ENCODE peak calls at places on chromosomes 2 and 18, in four cellular contexts. L is right lobe of liver, X is suprapubic skin, R is lower lobe of right lung. U is an unnamed sample. For H3K36me3, the result is how much of the 10 kb centered on the place peaks cover.

GRCh38 chr2:47087051-47087450 is 68.1 kb downstream of the STPG4 start:
- DNase-seq in R (no peak), X (peak), L (no peak), U (no peak)

GRCh38 chr2:119700866-119701265 is 21.9 kb downstream of the TMEM177 start:
- DNase-seq in X (no peak), L (no peak), R (no peak), U (no peak)

GRCh38 chr18:7514796-7515440 is 52.2 kb upstream of the PTPRM start:
- DNase-seq in R (no peak), X (no peak), L (no peak), U (no peak)

GRCh38 chr2:71880846-71881610 is 266.6 kb downstream of the CYP26B1 start:
- DNase-seq in X (peak), L (no peak), R (no peak), U (peak)

GRCh38 chr18:78871631-78872030 is 108.0 kb upstream of the SALL3 start:
- DNase-seq in L (no peak), X (no peak), R (no peak), U (peak)

GRCh38 chr2:222052934-222053367 is 245.8 kb downstream of the PAX3 start:
- DNase-seq in L (no peak), R (no peak), X (no peak), U (no peak)

GRCh38 chr2:108970369-108970768 is 18.7 kb downstream of the EDAR start:
- DNase-seq in L (no peak), X (no peak), R (no peak), U (no peak)

GRCh38 chr18:1036926-1037325 is 132.3 kb downstream of the ADCYAP1 start:
- DNase-seq in X (no peak), L (no peak), R (no peak), U (no peak)

GRCh38 chr2:97718051-97718882 is 4.9 kb downstream of the ZAP70 start:
- DNase-seq in X (no peak), R (no peak), L (peak), U (peak)

GRCh38 chr2:241890524-241891235 is 21.2 kb downstream of the RTP5 start:
- DNase-seq in L (peak), X (no peak), R (peak), U (no peak)

GRCh38 chr2:26458365-26459042 is 19.4 kb downstream of the OTOF start:
- DNase-seq in L (peak), R (no peak), X (no peak), U (no peak)

GRCh38 chr2:38653715-38654494 is 12.0 kb upstream of the GALM start:
- DNase-seq in L (no peak), R (no peak), X (no peak), U (no peak)

GRCh38 chr2:16038586-16038985 is 98.2 kb downstream of the MYCN start:
- DNase-seq in L (no peak), R (no peak), X (no peak), U (no peak)

GRCh38 chr2:16302431-16302830 is 362.1 kb downstream of the MYCN start:
- DNase-seq in X (no peak), R (no peak), L (no peak), U (no peak)

GRCh38 chr2:20604957-20605381 is 45.9 kb downstream of the HS1BP3 start:
- DNase-seq in X (peak), R (no peak), L (peak), U (no peak)

GRCh38 chr2:127401757-127402695 is 14.3 kb upstream of the MAP3K2 start:
- DNase-seq in R (no peak), L (no peak), X (no peak), U (no peak)

GRCh38 chr2:73004889-73005596 is 66.5 kb downstream of the SFXN5 start:
- DNase-seq in R (no peak), L (no peak), X (peak), U (no peak)

GRCh38 chr2:213306320-213306942 is 22.2 kb downstream of the SPAG16 start:
- DNase-seq in X (no peak), L (peak), R (no peak), U (peak)

GRCh38 chr18:25896178-25896780 is 194.1 kb downstream of the SS18 start:
- DNase-seq in R (no peak), L (no peak), X (no peak), U (no peak)

GRCh38 chr2:43193996-43194869 is 32.2 kb downstream of the ZFP36L2 start:
- DNase-seq in X (no peak), L (peak), R (peak), U (no peak)

GRCh38 chr2:239793851-239794250 is 231.3 kb downstream of the NDUFA10 start:
- DNase-seq in L (no peak), X (peak), R (no peak), U (no peak)

GRCh38 chr2:199757466-199757865 is 93.5 kb downstream of the FTCDNL1 start:
- DNase-seq in L (no peak), X (no peak), R (no peak), U (peak)

GRCh38 chr2:197925204-197925603 is 120.8 kb downstream of the PLCL1 start:
- DNase-seq in R (no peak), X (no peak), L (no peak), U (no peak)

GRCh38 chr2:129459200-129459876 is 520.1 kb upstream of the RAB6C start:
- DNase-seq in X (no peak), L (no peak), R (no peak), U (no peak)

GRCh38 chr2:217289909-217290283 is 430.0 kb upstream of the TNP1 start:
- DNase-seq in L (no peak), R (no peak), X (no peak), U (no peak)
- H3K27ac ChIP-seq in L (no peak), R (no peak), X (no peak), U (peak)

GRCh38 chr2:161208527-161209139 is 48.4 kb downstream of the TANK start:
- DNase-seq in X (no peak), R (no peak), L (no peak), U (no peak)
- H3K36me3 ChIP-seq in X (under half), R (under half), L (under half), U (half or more)

DNA sequence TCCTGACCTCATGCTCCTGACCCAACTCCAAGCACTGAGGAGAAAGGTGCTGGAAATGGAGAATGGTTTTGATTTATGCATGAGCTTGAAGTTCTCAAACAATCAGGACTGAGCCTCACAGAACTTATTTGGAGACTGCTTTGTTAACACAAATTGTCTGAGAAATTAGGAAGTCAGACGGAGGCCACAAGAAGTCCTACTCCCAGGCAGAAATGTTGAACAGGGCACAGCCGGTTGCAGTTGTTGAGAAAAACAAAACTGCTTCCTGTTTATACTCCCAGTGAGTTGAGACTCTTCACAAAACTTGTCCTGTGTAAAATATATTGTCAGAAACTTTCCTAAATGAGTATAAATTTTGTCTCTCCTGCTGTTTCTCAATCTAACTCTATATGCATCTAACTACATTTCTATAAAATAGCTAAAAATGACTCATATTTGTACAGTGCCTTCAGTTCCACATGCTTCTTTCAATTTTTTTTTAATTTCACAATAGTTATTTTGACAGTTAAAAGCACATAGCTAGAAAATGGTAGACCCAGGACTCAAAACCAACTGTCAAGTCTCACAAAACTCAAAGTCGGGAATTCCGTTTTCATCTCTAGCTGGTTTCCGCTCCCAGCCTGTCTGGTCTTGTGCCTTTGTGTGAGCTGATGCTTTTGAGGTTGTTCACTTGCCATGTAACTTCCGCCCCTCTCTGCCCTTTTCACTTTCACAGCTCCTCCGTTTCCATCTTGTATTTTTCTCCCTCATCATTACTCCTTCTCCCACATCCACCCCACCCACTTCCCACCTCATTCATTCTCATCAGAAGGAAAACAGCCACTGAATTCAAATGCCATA is 215.1 kb downstream of the SUCLG1 start:
- DNase-seq in R (no peak), X (no peak), L (no peak), U (no peak)
- H3K27ac ChIP-seq in R (no peak), X (no peak), L (no peak), U (no peak)

GRCh38 chr18:63188063-63188462 is 131.5 kb downstream of the BCL2 start:
- DNase-seq in X (no peak), L (no peak), R (no peak), U (no peak)

GRCh38 chr18:63185979-63186378 is 133.6 kb downstream of the BCL2 start:
- DNase-seq in X (no peak), R (no peak), L (no peak), U (no peak)

GRCh38 chr18:63189041-63189440 is 130.5 kb downstream of the BCL2 start:
- DNase-seq in R (no peak), X (no peak), L (no peak), U (no peak)

GRCh38 chr18:63186520-63186919 is 133.0 kb downstream of the BCL2 start:
- DNase-seq in X (no peak), L (no peak), R (no peak), U (no peak)

DNA sequence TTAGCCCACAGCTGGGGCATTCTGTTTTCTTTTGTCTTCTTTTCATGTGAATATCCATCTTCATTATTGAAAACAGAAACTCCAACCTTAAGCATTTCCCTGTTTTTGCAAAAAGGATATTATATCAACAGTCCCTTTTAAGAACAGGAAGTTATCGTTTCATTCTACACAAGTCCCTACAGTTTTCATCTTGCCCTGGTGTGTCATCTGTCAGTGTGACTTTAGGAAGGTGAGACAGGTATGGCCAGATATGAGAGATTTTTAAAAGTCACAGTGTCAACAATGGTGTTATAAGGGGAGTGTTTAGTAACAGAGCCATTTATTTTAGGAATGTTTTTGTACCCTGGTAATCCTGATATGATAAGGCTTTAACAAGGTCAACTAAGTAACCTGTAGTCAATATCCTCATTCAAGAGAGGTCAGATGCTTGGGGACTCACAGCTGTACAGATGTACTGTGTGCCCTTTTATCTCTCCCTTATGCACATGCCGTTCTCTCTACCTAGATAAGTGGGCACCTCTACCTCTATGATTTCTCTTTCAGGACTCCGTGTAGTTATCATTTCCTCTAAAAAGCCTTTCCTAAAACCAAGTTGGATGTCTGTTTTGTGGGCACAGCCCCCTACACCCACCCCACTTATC is 132.5 kb downstream of the BCL2 start:
- DNase-seq in R (no peak), X (no peak), L (no peak), U (no peak)
- H3K36me3 ChIP-seq in R (under half), X (under half), L (under half), U (under half)